ENCODE peak calls at places on chromosomes 3 and 15, in eight cellular contexts. D is H1, I is ovary, P is A549, O is heart left ventricle, X is tibial nerve, Z is HCT116, Y is uterus. E is an unnamed sample.

GRCh38 chr3:184155644-184156521 is 706 bp downstream of the DVL3 start:
- DNase-seq in D (peak; percentile 69), I (no peak), P (no peak), O (peak; percentile 53), X (no peak), Z (no peak), Y (peak; percentile 44), E (no peak)

GRCh38 chr3:74631341-74631740 is 16.9 kb upstream of the CNTN3 start:
- DNase-seq in D (no peak), I (no peak), P (no peak), O (no peak), X (no peak), Z (no peak), Y (no peak), E (no peak)

GRCh38 chr3:65979731-65980130 is 59.0 kb downstream of the MAGI1 start:
- DNase-seq in D (no peak), I (no peak), P (no peak), O (no peak), X (no peak), Z (no peak), Y (no peak), E (no peak)

GRCh38 chr3:154552338-154552737 is 122.3 kb upstream of the GPR149 start:
- DNase-seq in D (no peak), I (no peak), P (no peak), O (no peak), X (no peak), Z (peak; percentile 18), Y (no peak), E (no peak)

GRCh38 chr15:60076055-60076454 is 71.9 kb downstream of the FOXB1 start:
- DNase-seq in D (no peak), I (no peak), P (no peak), O (no peak), X (no peak), Z (no peak), Y (no peak), E (no peak)

GRCh38 chr3:113210608-113211369 is 568 bp upstream of the BOC start:
- DNase-seq in D (peak; percentile 65), I (peak; percentile 57), P (no peak), O (no peak), X (no peak), Z (no peak), Y (peak; percentile 73), E (peak; percentile 86)

GRCh38 chr15:51494411-51495314 is 127.9 kb downstream of the DMXL2 start:
- DNase-seq in D (no peak), I (no peak), P (no peak), O (no peak), X (no peak), Z (no peak), Y (no peak), E (no peak)

GRCh38 chr3:58112185-58112535 is 98.6 kb downstream of the DNASE1L3 start:
- DNase-seq in D (no peak), I (no peak), P (no peak), O (no peak), X (no peak), Z (no peak), Y (no peak), E (no peak)

GRCh38 chr3:195004512-195005250 is 266.3 kb downstream of the XXYLT1 start:
- DNase-seq in D (peak; percentile 22), I (no peak), P (no peak), O (no peak), X (no peak), Z (no peak), Y (no peak), E (no peak)

GRCh38 chr15:20665653-20666052 is 124.1 kb upstream of the GOLGA6L6 start:
- DNase-seq in D (no peak), I (no peak), P (no peak), O (no peak), X (no peak), Z (no peak), Y (no peak), E (peak; percentile 78)

GRCh38 chr3:190414297-190414696 is 26.3 kb downstream of the CLDN16 start:
- DNase-seq in D (no peak), I (no peak), P (no peak), O (peak; percentile 62), X (no peak), Z (no peak), Y (no peak), E (no peak)

GRCh38 chr15:62344806-62345539 is 179.9 kb upstream of the C2CD4B start:
- DNase-seq in D (peak; percentile 75), I (peak; percentile 26), P (peak; percentile 88), O (peak; percentile 36), X (no peak), Z (peak; percentile 86), Y (peak; percentile 39), E (peak; percentile 29)

GRCh38 chr15:81752974-81753373 is 292.8 kb downstream of the MEX3B start:
- DNase-seq in D (no peak), I (no peak), P (no peak), O (no peak), X (no peak), Z (peak; percentile 2), Y (no peak), E (no peak)

GRCh38 chr3:14480207-14481017 is 59.7 kb downstream of the GRIP2 start:
- DNase-seq in D (no peak), I (peak; percentile 34), P (no peak), O (no peak), X (no peak), Z (no peak), Y (peak; percentile 71), E (no peak)

DNA sequence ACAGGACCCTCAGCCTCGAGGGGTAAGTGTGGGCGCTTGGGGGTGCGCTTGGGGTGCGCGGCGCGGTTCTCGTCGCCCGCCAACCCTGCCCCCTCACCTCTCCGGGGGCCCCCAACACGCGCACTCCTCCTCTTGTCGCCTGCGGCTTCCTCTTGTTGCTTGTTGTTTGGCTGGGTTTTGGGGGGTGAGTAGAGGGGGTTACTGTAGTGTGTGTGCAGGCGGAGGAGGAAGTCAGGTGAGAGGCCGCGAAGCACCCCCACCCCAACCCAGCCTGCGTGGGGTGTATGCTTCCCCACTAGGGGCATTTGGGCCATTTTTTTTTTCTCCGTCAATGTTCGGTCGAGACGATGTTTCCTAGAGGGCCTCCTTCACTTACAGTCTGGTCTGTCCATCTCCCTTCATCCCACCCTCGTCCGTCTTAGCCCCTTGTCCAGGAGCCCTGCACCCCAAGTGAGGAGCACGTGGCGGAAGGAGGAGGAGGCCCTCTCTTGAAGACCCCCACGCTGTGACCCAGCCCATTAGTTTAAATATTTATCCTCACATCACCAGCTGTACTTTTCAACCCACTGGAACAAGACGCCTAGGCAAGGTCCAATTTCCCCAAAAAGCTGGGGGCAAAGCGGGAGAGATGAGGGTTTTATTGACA is 20.4 kb upstream of the SATB1 start:
- DNase-seq in D (no peak), I (peak; percentile 16), P (no peak), O (no peak), X (no peak), Z (no peak), Y (peak; percentile 17), E (no peak)
- TF ChIP-seq POLR2A in D (no peak), I (no peak), P (no peak), O (no peak), X (no peak), Z (no peak), Y (no peak), E (no peak)

DNA sequence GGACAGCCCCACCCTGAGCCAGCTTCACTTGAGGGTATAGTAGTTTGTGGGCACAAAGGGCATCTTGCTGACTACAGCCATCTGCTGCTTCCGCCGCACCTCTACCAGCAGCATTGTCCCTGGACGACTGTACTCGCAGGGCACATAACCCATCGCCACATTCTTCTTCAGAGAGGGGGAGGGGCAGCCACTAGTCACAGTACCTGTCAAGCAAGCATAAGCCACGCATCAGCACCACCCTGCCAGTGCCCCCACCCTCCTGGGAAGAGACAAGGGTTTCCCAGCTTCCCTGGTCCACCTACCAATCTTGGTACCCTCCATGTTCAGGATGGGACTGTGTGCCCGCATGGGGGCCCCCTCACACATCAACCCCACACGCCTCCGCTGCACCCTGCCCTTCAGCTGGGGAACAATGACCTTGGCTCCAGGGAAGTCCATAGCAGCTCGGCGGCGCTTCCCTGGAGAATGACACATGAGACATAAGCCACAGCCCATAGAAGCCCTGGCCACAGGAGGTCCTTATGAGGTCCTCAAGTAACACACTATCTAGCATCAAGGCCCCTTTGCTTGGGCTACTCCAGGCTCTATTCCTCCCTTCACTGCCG is 4.7 kb downstream of the AMT start:
- DNase-seq in D (no peak), I (no peak), P (no peak), O (no peak), X (no peak), Z (no peak), Y (no peak), E (no peak)
- H3K4me3 ChIP-seq in D (no peak overlapping the region), I (no peak overlapping the region), P (no peak overlapping the region), O (no peak overlapping the region), X (no peak overlapping the region), Z (no peak overlapping the region), Y (no peak overlapping the region), E (no peak overlapping the region)

GRCh38 chr3:69532828-69533219 is 146.9 kb upstream of the FRMD4B start:
- DNase-seq in D (no peak), I (no peak), P (no peak), O (no peak), X (no peak), Z (no peak), Y (no peak), E (no peak)
- TF ChIP-seq POLR2A in D (no peak), I (no peak), P (no peak), O (no peak), X (no peak), Z (no peak), Y (no peak), E (no peak)

DNA sequence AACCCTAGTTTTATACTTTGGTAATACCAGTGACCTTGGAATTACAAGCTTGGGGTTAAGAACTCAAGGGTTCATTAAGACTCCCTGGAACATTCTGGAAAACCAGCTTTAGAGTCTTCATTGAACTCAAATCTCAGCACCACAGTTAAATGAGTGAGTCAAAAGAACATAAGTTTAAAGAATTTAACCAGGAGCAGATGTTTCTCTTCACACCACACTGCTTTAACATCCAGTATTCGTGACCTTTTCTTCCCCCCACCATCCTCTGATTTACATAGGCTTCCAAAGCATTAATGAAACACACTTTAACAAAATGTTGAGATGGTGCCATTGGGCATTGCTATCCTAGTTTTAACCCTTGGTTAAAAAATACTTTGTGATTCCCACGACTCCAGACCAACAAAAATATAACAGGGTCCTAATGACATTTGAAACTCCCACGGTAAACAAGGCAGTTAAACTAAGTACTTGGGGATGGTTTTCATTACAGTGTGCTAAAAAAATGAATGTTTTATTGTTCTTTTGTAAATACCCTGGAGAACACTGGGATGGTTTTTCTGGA is 123.9 kb downstream of the OXNAD1 start:
- DNase-seq in D (no peak), I (no peak), P (no peak), O (no peak), X (no peak), Z (no peak), Y (no peak), E (no peak)
- H3K4me3 ChIP-seq in D (no peak overlapping the region), I (no peak overlapping the region), P (no peak overlapping the region), O (no peak overlapping the region), X (no peak overlapping the region), Z (no peak overlapping the region), Y (no peak overlapping the region), E (no peak overlapping the region)